ENCODE peak calls at places on chromosomes 16 and 17, in eight cellular contexts. X is astrocyte; L is T-helper 2 cell; F is cardiac septum; S is GM13976; Z is amniotic stem cell; E is naive thymus-derived CD8-positive, alpha-beta T cell; N is EH. W is an unnamed sample.

GRCh38 chr17:64174686-64175456 is 44.9 kb upstream of the ERN1 start:
- DNase-seq in X (no peak), L (no peak), F (no peak), S (no peak), Z (no peak), E (no peak), N (peak; percentile 69), W (no peak)

GRCh38 chr17:68777243-68777855 is 176.2 kb upstream of the FAM20A start:
- DNase-seq in X (peak; percentile 18), L (no peak), F (no peak), S (no peak), Z (peak; percentile 56), E (no peak), N (peak; percentile 69), W (peak; percentile 76)

GRCh38 chr16:83315271-83315670 is 492.5 kb upstream of the HSBP1 start:
- DNase-seq in X (peak; percentile 10), L (no peak), F (no peak), S (no peak), Z (no peak), E (no peak), N (peak; percentile 61), W (no peak)

GRCh38 chr17:75289832-75290337 is 652 bp upstream of the SLC25A19 start:
- DNase-seq in X (no peak), L (no peak), F (no peak), S (peak; percentile 56), Z (peak; percentile 23), E (peak; percentile 72), N (peak; percentile 58), W (no peak)

GRCh38 chr17:27091043-27091497 is 202.8 kb upstream of the WSB1 start:
- DNase-seq in X (no peak), L (no peak), F (no peak), S (no peak), Z (no peak), E (no peak), N (no peak), W (no peak)

GRCh38 chr17:61408151-61409041 is 8.8 kb downstream of the TBX2 start:
- DNase-seq in X (no peak), L (no peak), F (peak; percentile 56), S (peak; percentile 39), Z (no peak), E (no peak), N (no peak), W (no peak)

GRCh38 chr16:28182183-28182582 is 29.6 kb downstream of the XPO6 start:
- DNase-seq in X (peak; percentile 44), L (no peak), F (no peak), S (no peak), Z (no peak), E (no peak), N (peak; percentile 52), W (no peak)

GRCh38 chr17:2295575-2295974 is 8.0 kb downstream of the SMG6 start:
- DNase-seq in X (no peak), L (no peak), F (no peak), S (peak; percentile 45), Z (no peak), E (no peak), N (no peak), W (no peak)

GRCh38 chr16:89936981-89937380 is 11.6 kb upstream of the DEF8 start:
- DNase-seq in X (no peak), L (no peak), F (no peak), S (no peak), Z (no peak), E (no peak), N (no peak), W (no peak)

GRCh38 chr16:89782489-89782888 is 34.0 kb downstream of the FANCA start:
- DNase-seq in X (no peak), L (no peak), F (no peak), S (peak; percentile 30), Z (no peak), E (no peak), N (no peak), W (no peak)

GRCh38 chr16:65153365-65154105 is 31.7 kb upstream of the CDH11 start:
- DNase-seq in X (no peak), L (no peak), F (no peak), S (no peak), Z (no peak), E (no peak), N (no peak), W (no peak)

GRCh38 chr16:3158014-3158497 is 23.2 kb downstream of the ZNF213 start:
- DNase-seq in X (no peak), L (no peak), F (no peak), S (no peak), Z (no peak), E (no peak), N (peak; percentile 41), W (no peak)

GRCh38 chr16:49596699-49597291 is 223.2 kb downstream of the C16orf78 start:
- DNase-seq in X (no peak), L (no peak), F (peak; percentile 61), S (no peak), Z (no peak), E (no peak), N (no peak), W (no peak)

GRCh38 chr16:19757762-19758595 is 39.9 kb downstream of the IQCK start:
- DNase-seq in X (no peak), L (no peak), F (no peak), S (no peak), Z (no peak), E (no peak), N (no peak), W (no peak)

GRCh38 chr16:6496996-6497395 is 835.6 kb upstream of the RBFOX1 start:
- DNase-seq in X (no peak), L (no peak), F (no peak), S (no peak), Z (no peak), E (no peak), N (no peak), W (no peak)

GRCh38 chr16:876523-877241 is 76.1 kb upstream of the GNG13 start:
- DNase-seq in X (no peak), L (peak; percentile 7), F (no peak), S (no peak), Z (no peak), E (no peak), N (no peak), W (no peak)

GRCh38 chr16:86914850-86915717 is 336.7 kb downstream of the FOXL1 start:
- DNase-seq in X (no peak), L (no peak), F (no peak), S (no peak), Z (no peak), E (no peak), N (no peak), W (no peak)

GRCh38 chr16:89199241-89200123 is 855 bp downstream of the SLC22A31 start:
- DNase-seq in X (no peak), L (no peak), F (no peak), S (no peak), Z (no peak), E (no peak), N (no peak), W (no peak)

GRCh38 chr17:3710951-3711383 is 12.7 kb upstream of the HASPIN start:
- DNase-seq in X (peak; percentile 63), L (no peak), F (no peak), S (peak; percentile 86), Z (no peak), E (peak; percentile 68), N (peak; percentile 75), W (no peak)

GRCh38 chr17:68291836-68292688 is 767 bp downstream of the ARSG start:
- DNase-seq in X (peak; percentile 68), L (peak; percentile 77), F (peak; percentile 95), S (peak; percentile 91), Z (no peak), E (peak; percentile 90), N (peak; percentile 63), W (no peak)

GRCh38 chr16:13510425-13511151 is 409.4 kb upstream of the ERCC4 start:
- DNase-seq in X (no peak), L (no peak), F (no peak), S (no peak), Z (no peak), E (no peak), N (no peak), W (no peak)

GRCh38 chr16:15903960-15904359 is 15.6 kb upstream of the CEP20 start:
- DNase-seq in X (no peak), L (no peak), F (no peak), S (no peak), Z (no peak), E (no peak), N (no peak), W (no peak)

GRCh38 chr17:79148584-79148983 is 74.0 kb downstream of the ENGASE start:
- DNase-seq in X (no peak), L (no peak), F (no peak), S (no peak), Z (no peak), E (no peak), N (no peak), W (no peak)

GRCh38 chr16:71746442-71747046 is 22.0 kb upstream of the PHLPP2 start:
- DNase-seq in X (peak; percentile 18), L (no peak), F (no peak), S (peak; percentile 65), Z (no peak), E (no peak), N (peak; percentile 45), W (no peak)

GRCh38 chr17:62895650-62896301 is 70.3 kb upstream of the TANC2 start:
- DNase-seq in X (peak; percentile 59), L (no peak), F (no peak), S (no peak), Z (no peak), E (no peak), N (peak; percentile 63), W (no peak)

GRCh38 chr16:81651758-81652718 is 127.1 kb upstream of the PLCG2 start:
- DNase-seq in X (peak; percentile 15), L (no peak), F (no peak), S (no peak), Z (no peak), E (no peak), N (no peak), W (no peak)

W was measured in brain pericyte.